ENCODE peak calls at places on chromosomes 1 and 21, in nine cellular contexts. Y is cardiac fibroblast, D is GM06990, O is bronchial epithelial cell, F is fibroblast of the aortic adventitia, R is fibroblast of mammary gland, X is heart right ventricle, C is lower lobe of right lung, P is PC-3. Z is an unnamed sample.

GRCh38 chr1:94730450-94730849 is 89.7 kb upstream of the SLC44A3 start:
- DNase-seq in Y (no peak), D (no peak), O (no peak), F (no peak), R (no peak), X (no peak), C (no peak), P (no peak), Z (no peak)

GRCh38 chr1:229781453-229781852 is 155.4 kb downstream of the URB2 start:
- DNase-seq in Y (no peak), D (no peak), O (no peak), F (no peak), R (no peak), X (no peak), C (peak; percentile 66), P (peak; percentile 47), Z (no peak)

GRCh38 chr1:223788746-223789415 is 56.9 kb downstream of the TP53BP2 start:
- DNase-seq in Y (no peak), D (no peak), O (no peak), F (no peak), R (no peak), X (no peak), C (no peak), P (no peak), Z (no peak)

GRCh38 chr21:33266784-33267135 is 593 bp downstream of the IL10RB start:
- DNase-seq in Y (no peak), D (no peak), O (no peak), F (peak; percentile 4), R (no peak), X (no peak), C (no peak), P (no peak), Z (no peak)

GRCh38 chr1:27116697-27117096 is 38.2 kb downstream of the SLC9A1 start:
- DNase-seq in Y (peak; percentile 48), D (no peak), O (peak; percentile 43), F (peak; percentile 36), R (peak; percentile 35), X (no peak), C (no peak), P (peak; percentile 32), Z (peak; percentile 65)

GRCh38 chr1:161934278-161934608 is 89.4 kb downstream of the OLFML2B start:
- DNase-seq in Y (peak; percentile 11), D (peak; percentile 11), O (no peak), F (no peak), R (no peak), X (no peak), C (no peak), P (no peak), Z (no peak)

GRCh38 chr1:89523597-89524368 is 846 bp upstream of the LRRC8B start:
- DNase-seq in Y (peak; percentile 36), D (no peak), O (no peak), F (peak; percentile 10), R (peak; percentile 75), X (peak; percentile 37), C (peak; percentile 72), P (peak; percentile 40), Z (no peak)

GRCh38 chr1:211928993-211929637 is 98.6 kb upstream of the LPGAT1 start:
- DNase-seq in Y (peak; percentile 59), D (no peak), O (peak; percentile 75), F (peak; percentile 47), R (peak; percentile 22), X (no peak), C (no peak), P (peak; percentile 77), Z (peak; percentile 46)

GRCh38 chr1:194358208-194358581 is 1171.8 kb upstream of the B3GALT2 start:
- DNase-seq in Y (no peak), D (no peak), O (no peak), F (no peak), R (no peak), X (no peak), C (no peak), P (no peak), Z (no peak)

GRCh38 chr1:21255284-21255942 is 34.9 kb downstream of the ECE1 start:
- DNase-seq in Y (peak; percentile 88), D (peak; percentile 33), O (peak; percentile 67), F (peak; percentile 86), R (peak; percentile 85), X (peak; percentile 88), C (peak; percentile 90), P (peak; percentile 92), Z (peak; percentile 90)
- TF ChIP-seq CTCF in Y (peak; percentile 87), D (peak; percentile 84), O (peak; percentile 92), F (peak; percentile 89), R (peak; percentile 93), X (peak; percentile 88), C (peak; percentile 89), P (peak; percentile 89), Z (peak; percentile 90)

DNA sequence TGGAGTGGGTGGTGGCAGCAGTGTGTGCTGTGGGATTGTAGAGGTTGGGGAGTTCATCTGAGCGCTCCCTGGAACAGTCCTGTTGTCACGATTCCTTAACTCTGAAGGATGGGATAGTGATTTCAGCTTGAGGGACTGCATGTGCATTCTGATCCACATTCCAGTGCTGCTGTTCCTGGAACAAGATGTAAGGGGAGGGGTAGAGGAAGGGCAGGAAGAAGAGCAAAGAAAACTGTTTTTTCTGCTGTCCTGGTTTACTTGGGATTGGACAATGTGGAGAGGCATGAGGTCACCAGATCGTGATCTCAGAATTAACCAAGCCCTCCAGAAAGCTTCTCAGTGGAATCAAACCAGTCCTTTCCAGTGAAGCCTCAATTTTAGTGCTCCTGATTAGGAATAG is 64.0 kb downstream of the UCK2 start:
- DNase-seq in Y (peak; percentile 51), D (no peak), O (no peak), F (no peak), R (peak; percentile 59), X (no peak), C (no peak), P (no peak), Z (no peak)
- H3K4me3 ChIP-seq in Y (no peak overlapping the region), D (no peak overlapping the region), O (no peak overlapping the region), F (no peak overlapping the region), R (no peak overlapping the region), X (no peak overlapping the region), C (no peak overlapping the region), P (no peak overlapping the region), Z (no peak overlapping the region)

GRCh38 chr21:16427587-16428087 is 697.9 kb downstream of the USP25 start:
- DNase-seq in Y (no peak), D (no peak), O (peak; percentile 35), F (no peak), R (no peak), X (no peak), C (no peak), P (no peak), Z (no peak)
- TF ChIP-seq CTCF in Y (no peak), D (no peak), O (no peak), F (no peak), R (no peak), X (no peak), C (no peak), P (no peak), Z (no peak)

GRCh38 chr1:8023995-8024313 is 2.2 kb downstream of the ERRFI1 start:
- DNase-seq in Y (no peak), D (no peak), O (no peak), F (no peak), R (no peak), X (no peak), C (no peak), P (no peak), Z (no peak)

GRCh38 chr1:8022395-8023286 is 3.5 kb downstream of the ERRFI1 start:
- DNase-seq in Y (peak; percentile 35), D (no peak), O (no peak), F (no peak), R (no peak), X (no peak), C (no peak), P (no peak), Z (no peak)

GRCh38 chr1:8024329-8024728 is 1.8 kb downstream of the ERRFI1 start:
- DNase-seq in Y (no peak), D (no peak), O (no peak), F (no peak), R (no peak), X (no peak), C (no peak), P (peak; percentile 1), Z (no peak)

GRCh38 chr1:8021676-8022266 is 4.3 kb downstream of the ERRFI1 start:
- DNase-seq in Y (peak; percentile 39), D (no peak), O (no peak), F (no peak), R (peak; percentile 18), X (no peak), C (no peak), P (no peak), Z (no peak)

DNA sequence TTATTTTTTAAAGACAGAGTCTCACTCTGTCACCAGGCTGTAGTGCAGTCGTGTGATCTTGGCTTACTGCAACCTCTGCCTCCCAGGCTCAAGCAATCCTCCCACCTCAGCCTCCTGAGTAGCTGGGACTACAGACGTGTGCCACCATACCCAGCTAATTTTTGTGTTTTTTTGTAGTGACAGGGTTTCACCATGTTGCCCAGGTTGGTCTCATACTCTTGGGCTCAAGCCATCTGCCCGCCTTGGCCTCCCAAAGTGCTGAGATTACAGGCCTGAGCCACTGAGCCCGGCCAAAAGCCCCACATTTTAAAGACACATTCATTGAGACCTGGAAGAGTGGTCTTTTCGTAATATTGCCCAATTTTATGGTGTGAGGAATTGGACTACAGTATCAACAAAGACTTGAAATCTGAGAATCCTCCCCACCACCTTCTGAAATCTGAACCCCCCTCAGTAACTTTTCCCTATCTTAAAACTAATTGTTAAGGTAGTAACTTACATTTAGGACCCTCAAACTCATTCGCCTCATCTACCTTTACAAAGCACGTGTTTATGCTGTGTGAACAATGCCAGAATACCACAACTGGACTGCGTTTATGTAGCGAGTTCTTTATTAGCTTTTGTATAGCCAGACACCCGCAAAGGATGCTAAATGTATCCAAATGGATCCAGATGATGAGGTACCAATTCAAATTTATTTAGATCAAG is 2.7 kb downstream of the ERRFI1 start:
- DNase-seq in Y (no peak), D (no peak), O (no peak), F (no peak), R (peak; percentile 8), X (no peak), C (no peak), P (no peak), Z (no peak)
- H3K4me3 ChIP-seq in Y (peak overlapping the region; percentile 65), D (no peak overlapping the region), O (peak overlapping the region; percentile 92), F (peak overlapping the region; percentile 86), R (peak overlapping the region; percentile 96), X (no peak overlapping the region), C (peak overlapping the region; percentile 76), P (peak overlapping the region; percentile 98), Z (peak overlapping the region; percentile 89)

DNA sequence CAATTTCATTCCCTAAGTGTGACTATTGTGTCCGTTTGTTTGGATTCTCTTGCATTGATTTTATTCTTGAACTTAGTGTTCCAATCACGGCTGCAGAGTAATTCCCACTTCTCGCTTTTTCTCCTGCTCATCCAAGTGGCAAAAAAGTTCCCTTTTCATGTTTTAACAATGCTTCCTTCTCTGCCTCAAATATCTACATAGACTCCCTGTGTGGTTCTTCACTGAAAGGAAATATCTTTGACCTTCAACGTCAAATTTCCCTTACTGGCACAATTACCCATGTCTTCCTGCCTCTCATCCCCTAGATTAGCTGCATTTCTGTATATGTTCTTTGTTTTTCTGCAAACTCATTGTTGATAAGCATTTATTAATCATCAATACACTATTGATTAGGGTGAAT is 305.4 kb downstream of the BACH1 start:
- DNase-seq in Y (no peak), D (no peak), O (no peak), F (no peak), R (no peak), X (no peak), C (no peak), P (no peak), Z (no peak)
- TF ChIP-seq CTCF in Y (no peak), D (no peak), O (no peak), F (no peak), R (no peak), X (no peak), C (no peak), P (no peak), Z (no peak)